ENCODE peak calls at places on chromosomes 6 and 20, in four cellular contexts. One of them, this sample, is unnamed.
A peak's percentile ranks its signal among the peaks of the same experiment; 100 is the strongest.

GRCh38 chr6:159467473-159468041 is 225.5 kb downstream of the SOD2 start:
- DNase-seq in mesenchymal stem cell: no peak
- DNase-seq in H9: no peak
- DNase-seq in trophoblast cell: peak; percentile 65
- DNase-seq in this sample: no peak

GRCh38 chr6:151286192-151286591 is 46.4 kb downstream of the AKAP12 start:
- DNase-seq in H9: no peak
- DNase-seq in mesenchymal stem cell: no peak
- DNase-seq in trophoblast cell: no peak
- DNase-seq in this sample: no peak

GRCh38 chr20:63097336-63097831 is 90.6 kb upstream of the BHLHE23 start:
- DNase-seq in mesenchymal stem cell: no peak
- DNase-seq in H9: peak; percentile 20
- DNase-seq in trophoblast cell: no peak
- DNase-seq in this sample: peak; percentile 41

GRCh38 chr6:24455061-24455460 is 34.3 kb downstream of the GPLD1 start:
- DNase-seq in H9: no peak
- DNase-seq in trophoblast cell: no peak
- DNase-seq in mesenchymal stem cell: no peak
- DNase-seq in this sample: no peak

GRCh38 chr20:42639140-42639539 is 550.6 kb downstream of the PTPRT start:
- DNase-seq in H9: peak; percentile 30
- DNase-seq in trophoblast cell: no peak
- DNase-seq in mesenchymal stem cell: no peak
- DNase-seq in this sample: no peak

GRCh38 chr6:47669684-47670515 is 28.5 kb upstream of the ADGRF4 start:
- DNase-seq in H9: no peak
- DNase-seq in mesenchymal stem cell: peak; percentile 94
- DNase-seq in trophoblast cell: no peak
- DNase-seq in this sample: no peak

GRCh38 chr6:38179300-38179699 is 359.8 kb downstream of the ZFAND3 start:
- DNase-seq in mesenchymal stem cell: no peak
- DNase-seq in trophoblast cell: no peak
- DNase-seq in H9: peak; percentile 36
- DNase-seq in this sample: peak; percentile 44

GRCh38 chr6:81753709-81754678 is 1.5 kb upstream of the TENT5A start:
- DNase-seq in trophoblast cell: peak; percentile 77
- DNase-seq in H9: peak; percentile 75
- DNase-seq in mesenchymal stem cell: peak; percentile 70
- DNase-seq in this sample: peak; percentile 87

GRCh38 chr6:3355011-3355357 is 96.2 kb downstream of the PSMG4 start:
- DNase-seq in trophoblast cell: no peak
- DNase-seq in mesenchymal stem cell: no peak
- DNase-seq in H9: no peak
- DNase-seq in this sample: no peak

DNA sequence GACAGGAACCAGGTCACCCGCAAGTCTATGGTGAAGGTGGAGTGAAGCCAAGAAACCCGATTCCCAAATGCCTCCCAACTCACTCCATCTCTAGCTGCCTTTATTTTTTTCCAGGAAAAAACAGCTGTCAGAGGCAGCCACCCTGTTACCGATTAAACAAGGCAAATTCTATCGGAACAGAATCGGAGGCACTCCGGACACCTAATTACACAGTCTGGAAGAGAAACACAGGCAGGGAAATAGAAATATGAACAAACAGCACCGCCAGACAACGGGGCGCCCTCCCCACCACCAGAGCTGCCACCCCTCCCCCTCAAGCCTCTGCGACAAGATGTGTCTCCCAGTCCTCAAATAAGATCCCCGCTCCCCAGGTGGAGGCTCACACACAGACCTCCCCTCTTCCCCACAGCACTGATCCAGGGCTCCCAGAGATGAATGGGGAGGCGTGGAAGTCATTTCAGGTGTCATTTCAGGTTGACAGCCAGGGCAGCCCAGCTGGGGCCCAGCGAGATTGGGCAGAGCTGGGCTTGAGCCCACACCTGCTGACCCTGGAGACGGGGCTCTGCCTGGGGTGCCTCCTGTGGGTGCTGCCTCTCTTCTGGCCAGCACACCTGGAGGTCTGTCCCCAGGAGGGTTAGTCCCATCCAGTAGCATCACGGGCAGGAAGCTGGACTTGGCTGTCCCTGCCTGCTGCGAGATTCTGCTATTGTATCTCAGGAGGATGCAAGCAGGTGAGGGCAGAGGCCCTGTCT is 19.8 kb upstream of the VSTM2L start:
- DNase-seq in H9: no peak
- DNase-seq in trophoblast cell: no peak
- DNase-seq in mesenchymal stem cell: no peak
- DNase-seq in this sample: no peak
- H2BK12ac ChIP-seq in H9: no peak overlapping the region
- H2BK12ac ChIP-seq in trophoblast cell: no peak overlapping the region
- H2BK12ac ChIP-seq in mesenchymal stem cell: no peak overlapping the region
- H2BK12ac ChIP-seq in this sample: no peak overlapping the region

DNA sequence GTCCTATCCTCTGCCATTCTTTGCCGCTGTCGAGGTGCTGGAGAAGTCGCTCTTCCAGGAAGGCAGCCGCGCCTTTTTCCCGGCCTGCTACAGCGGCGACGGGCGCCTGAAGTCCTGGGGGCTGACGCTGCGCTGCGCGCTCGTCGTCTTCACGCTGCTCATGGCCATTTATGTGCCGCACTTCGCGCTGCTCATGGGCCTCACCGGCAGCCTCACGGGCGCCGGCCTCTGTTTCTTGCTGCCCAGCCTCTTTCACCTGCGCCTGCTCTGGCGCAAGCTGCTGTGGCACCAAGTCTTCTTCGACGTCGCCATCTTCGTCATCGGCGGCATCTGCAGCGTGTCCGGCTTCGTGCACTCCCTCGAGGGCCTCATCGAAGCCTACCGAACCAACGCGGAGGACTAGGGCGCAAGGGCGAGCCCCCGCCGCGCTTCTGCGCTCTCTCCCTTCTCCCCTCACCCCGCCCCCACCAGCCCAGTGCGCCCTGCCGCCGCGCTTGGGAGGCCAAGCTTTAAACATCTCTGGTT is 4.0 kb downstream of the SLC32A1 start:
- DNase-seq in mesenchymal stem cell: no peak
- DNase-seq in H9: peak; percentile 66
- DNase-seq in trophoblast cell: no peak
- DNase-seq in this sample: no peak
- H2BK12ac ChIP-seq in mesenchymal stem cell: no peak overlapping the region
- H2BK12ac ChIP-seq in H9: no peak overlapping the region
- H2BK12ac ChIP-seq in trophoblast cell: no peak overlapping the region
- H2BK12ac ChIP-seq in this sample: peak overlapping the region; percentile 99

DNA sequence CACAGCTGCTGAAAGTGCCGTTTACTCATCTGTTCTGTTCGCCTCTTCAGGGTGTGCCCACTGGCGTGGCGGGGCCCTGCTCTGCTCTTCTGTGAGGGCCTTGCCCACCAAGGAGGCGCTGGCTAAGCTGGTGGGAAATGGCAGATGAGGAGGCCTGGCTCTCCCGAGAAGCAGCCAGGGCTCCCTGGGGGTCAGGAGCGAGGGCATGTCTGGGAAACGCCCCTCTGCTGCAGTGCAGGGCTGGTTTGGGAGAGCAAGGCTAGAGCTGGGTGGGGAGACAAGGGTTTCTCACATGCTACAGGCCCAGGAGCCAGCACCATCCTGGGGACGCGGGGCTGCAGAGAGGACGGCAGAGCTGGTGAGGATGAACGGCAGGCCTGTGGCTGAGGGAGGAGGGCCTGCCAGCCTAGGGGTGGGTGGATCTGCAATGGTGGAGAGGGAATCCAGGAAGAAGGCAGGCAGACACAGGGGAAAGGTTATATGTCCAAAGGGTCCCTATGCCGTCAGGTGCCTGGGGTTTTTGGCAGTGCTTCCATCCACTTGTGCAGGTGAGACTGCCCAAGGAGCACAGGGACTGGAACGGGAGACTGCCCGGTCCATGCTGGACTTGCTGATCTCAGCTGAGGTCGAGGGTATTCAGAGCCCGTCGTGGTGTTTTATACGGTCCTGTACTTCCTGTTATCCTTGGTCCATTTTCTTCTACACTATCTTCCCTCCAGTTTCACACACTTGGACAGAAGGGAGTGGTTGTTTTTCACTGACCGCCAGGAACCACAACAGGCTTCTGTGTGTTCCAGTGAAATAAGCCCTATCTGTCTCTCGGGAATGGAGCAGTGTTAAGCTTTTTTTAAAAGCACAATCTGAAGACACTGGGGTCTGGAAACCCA is 119.2 kb downstream of the SYCP2 start:
- DNase-seq in mesenchymal stem cell: no peak
- DNase-seq in trophoblast cell: no peak
- DNase-seq in H9: peak; percentile 22
- DNase-seq in this sample: peak; percentile 40
- H2BK12ac ChIP-seq in mesenchymal stem cell: no peak overlapping the region
- H2BK12ac ChIP-seq in trophoblast cell: no peak overlapping the region
- H2BK12ac ChIP-seq in H9: no peak overlapping the region
- H2BK12ac ChIP-seq in this sample: no peak overlapping the region

GRCh38 chr6:167517546-167517945 is 192.7 kb downstream of the TTLL2 start:
- DNase-seq in H9: no peak
- DNase-seq in trophoblast cell: no peak
- DNase-seq in mesenchymal stem cell: no peak
- DNase-seq in this sample: no peak
- H2BK12ac ChIP-seq in H9: no peak overlapping the region
- H2BK12ac ChIP-seq in trophoblast cell: no peak overlapping the region
- H2BK12ac ChIP-seq in mesenchymal stem cell: no peak overlapping the region
- H2BK12ac ChIP-seq in this sample: no peak overlapping the region

GRCh38 chr20:41327178-41327577 is 9.6 kb upstream of the ZHX3 start:
- DNase-seq in trophoblast cell: no peak
- DNase-seq in mesenchymal stem cell: no peak
- DNase-seq in H9: no peak
- DNase-seq in this sample: no peak

GRCh38 chr20:41330941-41331340 is 9.7 kb upstream of the LPIN3 start:
- DNase-seq in trophoblast cell: no peak
- DNase-seq in H9: no peak
- DNase-seq in mesenchymal stem cell: no peak
- DNase-seq in this sample: no peak

GRCh38 chr20:41331731-41332130 is 8.9 kb upstream of the LPIN3 start:
- DNase-seq in mesenchymal stem cell: no peak
- DNase-seq in H9: no peak
- DNase-seq in trophoblast cell: peak; percentile 36
- DNase-seq in this sample: no peak

GRCh38 chr20:41330343-41330720 is 10.3 kb upstream of the LPIN3 start:
- DNase-seq in mesenchymal stem cell: peak; percentile 60
- DNase-seq in trophoblast cell: peak; percentile 78
- DNase-seq in H9: no peak
- DNase-seq in this sample: no peak

DNA sequence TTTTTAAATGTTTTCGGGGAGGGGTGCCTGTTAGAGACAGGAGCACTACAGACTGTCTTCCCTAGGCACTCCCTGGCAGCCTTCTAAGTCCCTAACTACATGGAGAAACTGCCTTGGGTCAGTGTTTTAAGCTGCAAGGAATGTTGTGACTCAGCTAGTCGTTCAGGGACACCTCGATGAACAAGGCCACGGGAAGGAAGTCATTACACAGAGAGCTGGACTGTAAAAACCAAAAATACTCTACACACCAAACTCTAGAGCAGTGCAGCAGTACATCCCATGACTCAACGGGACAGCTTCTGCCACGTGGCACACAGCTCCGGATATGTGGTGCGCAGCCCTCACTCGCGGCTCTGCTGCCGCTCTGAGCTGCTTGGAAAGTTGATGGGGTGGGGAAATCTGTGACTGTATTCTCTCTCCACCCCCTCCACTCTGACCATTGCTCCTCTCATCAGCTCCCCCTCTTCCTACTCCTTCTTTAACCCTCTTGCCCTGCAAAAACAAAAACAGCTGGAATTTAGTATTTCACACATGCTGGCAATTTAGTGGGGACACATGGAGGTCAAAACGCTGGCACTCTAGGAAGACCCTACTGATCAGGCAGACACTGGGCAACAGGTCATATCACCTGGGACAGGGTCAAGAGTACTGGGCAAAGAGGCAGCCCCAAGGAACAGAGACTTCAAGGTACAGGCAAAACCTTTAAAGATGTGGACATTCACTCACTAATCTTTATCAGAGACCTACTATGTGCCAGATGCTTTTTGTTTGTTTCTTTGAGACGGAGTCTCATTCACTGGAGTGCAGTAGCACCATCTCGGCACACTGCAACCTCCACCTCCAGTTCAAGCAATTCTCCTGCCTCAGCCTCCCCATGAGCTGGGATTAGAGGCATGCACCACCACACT is 10.9 kb upstream of the LPIN3 start:
- DNase-seq in mesenchymal stem cell: peak; percentile 99
- DNase-seq in H9: no peak
- DNase-seq in trophoblast cell: peak; percentile 91
- DNase-seq in this sample: no peak
- H2BK12ac ChIP-seq in mesenchymal stem cell: peak overlapping the region; percentile 81
- H2BK12ac ChIP-seq in H9: no peak overlapping the region
- H2BK12ac ChIP-seq in trophoblast cell: peak overlapping the region; percentile 73
- H2BK12ac ChIP-seq in this sample: no peak overlapping the region